ENCODE peak calls at places on chromosomes 13 and 19, in nine cellular contexts. G is HFFc6; Q is GM12864; T is activated CD4-positive, alpha-beta T cell treated with anti-CD3 and anti-CD28 coated beads, Interleukin-2, amount 10 ng/mL, durations not matched to agents 7 days and 5 days; C is amygdala; F is Calu3; U is activated CD4-positive, CD25-positive, alpha-beta regulatory T cell treated with anti-CD3 and anti-CD28 coated beads, Interleukin-2, amount 50 U/mL, for 16 hours; P is MM.1S; H is HFF-Myc. X is an unnamed sample.

GRCh38 chr13:72696590-72696989 is 30.8 kb downstream of the MZT1 start:
- DNase-seq in G (peak), Q (no peak), T (no peak), C (no peak), F (no peak), U (no peak), P (no peak), H (no peak), X (no peak)

GRCh38 chr19:2856457-2857055 is 10.6 kb upstream of the ZNF556 start:
- DNase-seq in G (no peak), Q (no peak), T (no peak), C (no peak), F (no peak), U (no peak), P (no peak), H (no peak), X (no peak)

GRCh38 chr13:80235559-80236296 is 105.2 kb downstream of the SPRY2 start:
- DNase-seq in G (no peak), Q (no peak), T (no peak), C (no peak), F (peak), U (no peak), P (no peak), H (no peak), X (peak)

GRCh38 chr19:44753932-44754742 is 5.6 kb downstream of the BCL3 start:
- DNase-seq in G (peak), Q (no peak), T (peak), C (no peak), F (peak), U (peak), P (peak), H (no peak), X (no peak)

GRCh38 chr19:2010135-2010668 is 5.3 kb downstream of the BTBD2 start:
- DNase-seq in G (no peak), Q (no peak), T (no peak), C (no peak), F (no peak), U (no peak), P (no peak), H (no peak), X (no peak)

GRCh38 chr13:105139380-105140285 is 1395.8 kb downstream of the EFNB2 start:
- DNase-seq in G (peak), Q (peak), T (peak), C (peak), F (no peak), U (peak), P (peak), H (no peak), X (peak)

GRCh38 chr13:30718661-30719520 is 16.5 kb upstream of the ALOX5AP start:
- DNase-seq in G (peak), Q (no peak), T (no peak), C (no peak), F (no peak), U (no peak), P (no peak), H (peak), X (no peak)

GRCh38 chr13:47215741-47216140 is 318.9 kb upstream of the HTR2A start:
- DNase-seq in G (peak), Q (no peak), T (no peak), C (no peak), F (peak), U (no peak), P (no peak), H (peak), X (no peak)

GRCh38 chr13:95481051-95481775 is 71.3 kb upstream of the CLDN10 start:
- DNase-seq in G (no peak), Q (no peak), T (no peak), C (no peak), F (no peak), U (no peak), P (no peak), H (no peak), X (no peak)

GRCh38 chr19:10222201-10222890 is 8.8 kb downstream of the S1PR2 start:
- DNase-seq in G (no peak), Q (no peak), T (no peak), C (no peak), F (no peak), U (no peak), P (peak), H (no peak), X (no peak)